ENCODE peak calls at places on chromosomes 6 and 20, in four cellular contexts. E, R, A and U are unnamed samples.

GRCh38 chr20:35506872-35507638 is 22.4 kb downstream of the C20orf173 start:
- DNase-seq in E (no peak), R (no peak), A (no peak), U (no peak)

GRCh38 chr6:75130784-75131183 is 75.1 kb downstream of the COL12A1 start:
- DNase-seq in R (no peak), A (peak; percentile 50), E (no peak), U (no peak)

GRCh38 chr6:40427196-40427595 is 160.0 kb downstream of the LRFN2 start:
- DNase-seq in E (peak; percentile 26), A (no peak), R (no peak), U (no peak)

GRCh38 chr6:73695619-73696421 is at the start of gene CD109:
- DNase-seq in A (peak; percentile 43), R (peak; percentile 78), E (no peak), U (peak; percentile 14)

GRCh38 chr20:38883081-38883980 is 42.9 kb upstream of the FAM83D start:
- DNase-seq in A (no peak), E (no peak), R (no peak), U (no peak)

GRCh38 chr6:26025894-26026832 is 61.1 kb upstream of the HFE start:
- DNase-seq in R (peak; percentile 92), A (peak; percentile 94), E (peak; percentile 97), U (peak; percentile 94)

GRCh38 chr20:58251979-58252591 is 23.6 kb upstream of the ANKRD60 start:
- DNase-seq in E (no peak), A (no peak), R (peak; percentile 80), U (no peak)

GRCh38 chr20:47529840-47530239 is 28.2 kb downstream of the NCOA3 start:
- DNase-seq in E (no peak), R (no peak), A (no peak), U (no peak)

GRCh38 chr20:25035924-25036323 is 22.0 kb downstream of the ACSS1 start:
- DNase-seq in R (no peak), E (no peak), A (no peak), U (no peak)

DNA sequence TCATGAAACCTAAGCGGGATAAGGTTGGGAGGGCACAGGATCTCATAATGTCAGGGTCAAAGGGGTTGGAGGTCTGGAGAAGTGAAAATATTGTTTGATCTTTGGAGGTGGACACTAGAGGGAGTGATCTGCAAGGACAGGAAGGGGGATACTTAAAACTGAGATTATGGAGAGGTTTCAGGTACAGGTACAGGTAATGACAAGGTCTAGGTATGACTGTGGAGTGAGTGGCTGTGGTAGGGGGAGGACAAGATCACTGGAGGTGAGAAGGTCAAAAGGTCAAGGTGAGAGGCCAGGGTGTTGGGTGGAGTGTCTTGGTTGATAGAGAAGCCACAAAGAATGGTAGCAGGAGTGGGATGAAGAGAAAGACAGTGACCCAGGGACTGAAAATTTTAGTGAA is 16.8 kb upstream of the NOTCH4 start:
- DNase-seq in R (no peak), A (no peak), E (no peak), U (no peak)
- H3K36me3 ChIP-seq in R (no peaks in the 10 kb centered on the region), A (no peaks in the 10 kb centered on the region), E (no peaks in the 10 kb centered on the region), U (no peaks in the 10 kb centered on the region)

DNA sequence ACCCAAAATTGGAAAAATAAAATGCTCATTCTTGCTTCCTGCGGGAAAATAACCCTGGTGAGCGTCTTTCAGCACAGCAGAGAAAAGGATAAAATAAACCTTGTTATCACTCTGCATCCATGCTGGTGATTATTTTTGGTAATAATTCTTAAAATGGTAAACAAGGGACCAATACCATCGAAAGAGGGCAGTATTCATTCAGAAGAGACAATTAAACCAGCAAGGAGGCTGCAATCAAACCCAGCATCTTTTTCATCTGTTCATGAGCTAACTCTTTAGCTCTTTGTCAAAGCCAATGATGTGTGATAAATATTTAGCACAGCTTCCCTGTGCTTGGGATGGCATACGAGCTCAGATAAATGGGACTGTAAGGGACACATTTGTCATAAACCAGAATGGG is 34.3 kb downstream of the CDH26 start:
- DNase-seq in R (no peak), E (no peak), A (no peak), U (no peak)
- H3K4me3 ChIP-seq in R (no peak overlapping the region), E (no peak overlapping the region), A (no peak overlapping the region), U (no peak overlapping the region)

DNA sequence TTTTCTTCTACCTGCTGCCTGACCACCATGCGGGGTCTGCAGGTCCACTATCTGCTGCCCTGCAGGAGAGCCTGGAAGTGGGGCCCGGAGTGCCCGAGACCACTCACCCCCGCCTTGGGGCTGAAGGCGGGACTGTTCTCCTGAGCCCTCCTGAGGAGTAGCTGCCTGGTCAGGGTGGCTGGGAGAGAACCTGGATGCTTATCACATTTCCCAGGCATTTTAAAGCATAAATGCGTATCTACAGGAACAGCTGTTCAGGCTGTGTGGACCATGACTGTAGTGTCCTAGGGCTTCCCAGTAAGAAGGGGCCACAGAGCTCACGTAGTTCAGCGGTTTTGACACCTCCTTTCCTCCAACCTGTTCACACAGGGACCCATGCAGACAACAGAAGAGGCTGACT is 123.3 kb downstream of the AGPAT4 start:
- DNase-seq in R (no peak), A (no peak), E (no peak), U (no peak)
- H3K36me3 ChIP-seq in R (no peaks in the 10 kb centered on the region), A (no peaks in the 10 kb centered on the region), E (no peaks in the 10 kb centered on the region), U (no peaks in the 10 kb centered on the region)

GRCh38 chr6:109060585-109060984 is 34.1 kb downstream of the SESN1 start:
- DNase-seq in R (no peak), A (no peak), E (no peak), U (no peak)

GRCh38 chr6:109059148-109059547 is 35.5 kb downstream of the SESN1 start:
- DNase-seq in A (no peak), E (no peak), R (no peak), U (no peak)

GRCh38 chr6:109058620-109059019 is 36.0 kb downstream of the SESN1 start:
- DNase-seq in A (no peak), E (no peak), R (no peak), U (no peak)

GRCh38 chr6:109062216-109062615 is 32.4 kb downstream of the SESN1 start:
- DNase-seq in E (no peak), A (no peak), R (no peak), U (no peak)

DNA sequence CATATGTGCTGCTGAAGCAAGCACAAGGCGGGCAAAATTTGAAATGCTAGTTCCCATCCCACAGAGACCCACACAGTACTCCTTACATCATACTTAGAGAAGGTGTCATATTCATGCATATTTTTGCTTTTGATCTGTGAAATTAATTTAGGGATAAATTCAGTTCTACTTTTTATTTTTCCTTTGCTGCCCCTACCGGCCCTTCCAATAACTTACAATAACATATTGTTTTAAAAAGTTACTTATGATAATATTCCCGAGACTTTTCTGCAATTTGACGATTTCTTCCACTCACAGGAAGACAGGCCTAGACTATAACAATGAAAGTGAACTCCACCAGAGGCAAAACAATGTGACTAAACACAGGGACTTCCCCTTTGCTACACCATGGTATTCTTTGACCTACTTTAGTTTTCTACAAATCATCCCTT is 35.0 kb downstream of the SESN1 start:
- DNase-seq in R (no peak), A (no peak), E (no peak), U (no peak)
- H3K4me3 ChIP-seq in R (no peak overlapping the region), A (no peak overlapping the region), E (no peak overlapping the region), U (no peak overlapping the region)

GRCh38 chr6:43283514-43283901 is 14.6 kb upstream of the SLC22A7 start:
- DNase-seq in E (no peak), R (no peak), A (no peak), U (no peak)
- H3K36me3 ChIP-seq in E (no peaks in the 10 kb centered on the region), R (no peaks in the 10 kb centered on the region), A (no peaks in the 10 kb centered on the region), U (no peaks in the 10 kb centered on the region)

GRCh38 chr6:146902846-146903245 is 301.4 kb upstream of the STXBP5 start:
- DNase-seq in A (no peak), E (no peak), R (no peak), U (no peak)
- H3K4me3 ChIP-seq in A (no peak overlapping the region), E (no peak overlapping the region), R (no peak overlapping the region), U (no peak overlapping the region)

GRCh38 chr6:166505133-166505905 is 81.2 kb downstream of the RAMACL start:
- DNase-seq in E (no peak), R (no peak), A (peak; percentile 11), U (no peak)
- H3K36me3 ChIP-seq in E (no peaks in the 10 kb centered on the region), R (no peaks in the 10 kb centered on the region), A (no peaks in the 10 kb centered on the region), U (no peaks in the 10 kb centered on the region)

DNA sequence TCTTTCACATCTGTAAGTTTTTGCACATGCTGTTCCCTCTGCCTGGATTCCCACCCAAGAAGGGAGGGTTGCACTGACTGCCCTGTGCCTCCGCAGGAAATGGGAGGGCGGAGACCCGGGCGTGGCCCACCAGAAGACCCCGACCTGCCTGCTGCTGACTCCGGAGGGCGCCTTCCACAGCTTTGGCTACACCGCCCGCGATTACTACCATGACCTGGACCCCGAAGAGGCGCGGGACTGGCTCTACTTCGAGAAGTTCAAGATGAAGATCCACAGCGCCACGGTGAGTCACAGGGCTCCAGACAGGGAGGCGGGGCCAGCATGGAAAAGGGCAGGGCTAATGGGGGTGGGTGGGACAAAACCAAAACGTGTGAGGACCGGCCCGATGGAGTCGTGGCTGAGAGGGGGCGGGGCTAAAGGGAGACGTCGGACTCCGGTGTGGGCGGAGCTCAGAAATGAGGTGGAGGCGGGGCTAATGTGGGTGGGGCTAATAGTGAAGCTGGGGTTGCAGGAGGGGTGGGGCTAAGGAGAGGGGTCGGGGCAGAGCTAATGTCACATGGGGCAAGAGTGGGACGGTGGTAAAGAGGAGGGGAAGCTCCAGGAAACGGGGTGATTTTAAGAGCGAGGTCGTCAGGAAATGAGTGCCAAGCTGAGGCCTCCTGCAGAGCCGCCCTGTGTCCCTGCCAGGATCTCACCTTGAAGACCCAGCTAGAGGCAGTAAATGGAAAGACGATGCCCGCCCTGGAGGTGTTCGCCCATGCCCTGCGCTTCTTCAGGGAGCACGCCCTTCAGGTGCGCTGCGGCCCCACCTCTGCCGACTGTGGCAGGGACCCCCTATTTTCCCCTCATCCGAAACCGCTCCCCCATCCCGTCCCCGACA is 12.6 kb downstream of the HSPA12B start:
- DNase-seq in A (peak; percentile 64), R (peak; percentile 88), E (no peak), U (peak; percentile 78)
- H3K4me3 ChIP-seq in A (no peak overlapping the region), R (peak overlapping the region; percentile 15), E (peak overlapping the region; percentile 9), U (no peak overlapping the region)

DNA sequence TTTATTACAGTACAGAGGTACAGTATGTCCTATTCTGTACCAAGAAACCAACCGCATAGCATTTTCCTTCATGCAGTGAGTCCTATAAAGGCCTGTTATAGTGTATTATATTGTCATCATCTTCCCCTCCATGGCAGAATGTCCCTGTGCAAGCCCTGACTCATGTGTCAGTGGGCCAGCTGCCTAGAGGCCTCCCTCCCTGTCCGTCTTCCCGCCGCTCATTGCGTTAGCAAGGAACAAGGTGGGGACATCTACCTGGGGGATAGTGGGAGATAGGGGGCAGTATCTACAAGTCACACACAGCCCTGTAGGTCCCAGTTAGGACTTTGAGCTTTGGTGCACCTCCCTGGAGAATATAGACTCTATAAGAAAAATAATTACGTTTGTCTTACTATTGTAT is 27.1 kb downstream of the ARFGEF2 start:
- DNase-seq in E (no peak), R (no peak), A (no peak), U (no peak)
- H3K36me3 ChIP-seq in E (no peaks in the 10 kb centered on the region), R (peaks cover 13% of the 10 kb centered on the region), A (no peaks in the 10 kb centered on the region), U (peaks cover 5% of the 10 kb centered on the region)